ENCODE peak calls at places on chromosome 19, in four cellular contexts. One of them, this sample, is unnamed.

GRCh38 chr19:11420894-11421606 is 1.9 kb upstream of the RGL3 start:
- DNase-seq in nucleus accumbens: no peak
- DNase-seq in GM04504: no peak
- DNase-seq in non-pigmented ciliary epithelial cell: no peak
- DNase-seq in this sample: no peak

GRCh38 chr19:44694184-44694579 is 4.8 kb upstream of the CEACAM16 start:
- DNase-seq in GM04504: no peak
- DNase-seq in non-pigmented ciliary epithelial cell: no peak
- DNase-seq in nucleus accumbens: no peak
- DNase-seq in this sample: no peak

GRCh38 chr19:14398563-14398962 is 17.3 kb downstream of the ADGRE5 start:
- DNase-seq in non-pigmented ciliary epithelial cell: no peak
- DNase-seq in nucleus accumbens: no peak
- DNase-seq in GM04504: no peak
- DNase-seq in this sample: no peak

GRCh38 chr19:51439021-51439465 is 19.2 kb downstream of the SIGLEC8 start:
- DNase-seq in GM04504: no peak
- DNase-seq in nucleus accumbens: no peak
- DNase-seq in non-pigmented ciliary epithelial cell: no peak
- DNase-seq in this sample: no peak

GRCh38 chr19:48757089-48757675 is 1.9 kb downstream of the FGF21 start:
- DNase-seq in GM04504: no peak
- DNase-seq in non-pigmented ciliary epithelial cell: no peak
- DNase-seq in nucleus accumbens: no peak
- DNase-seq in this sample: no peak

GRCh38 chr19:3370214-3370720 is 3.9 kb downstream of the NFIC start:
- DNase-seq in non-pigmented ciliary epithelial cell: no peak
- DNase-seq in GM04504: no peak
- DNase-seq in nucleus accumbens: no peak
- DNase-seq in this sample: no peak

GRCh38 chr19:5048091-5048726 is 79.3 kb downstream of the KDM4B start:
- DNase-seq in nucleus accumbens: peak; percentile 81
- DNase-seq in non-pigmented ciliary epithelial cell: no peak
- DNase-seq in GM04504: peak; percentile 67
- DNase-seq in this sample: peak; percentile 26

GRCh38 chr19:48279747-48280146 is 9.9 kb downstream of the ZNF114 start:
- DNase-seq in GM04504: no peak
- DNase-seq in non-pigmented ciliary epithelial cell: no peak
- DNase-seq in nucleus accumbens: no peak
- DNase-seq in this sample: no peak

GRCh38 chr19:21693399-21693798 is 74.0 kb downstream of the ZNF100 start:
- DNase-seq in nucleus accumbens: no peak
- DNase-seq in GM04504: no peak
- DNase-seq in non-pigmented ciliary epithelial cell: no peak
- DNase-seq in this sample: no peak

GRCh38 chr19:9796113-9796773 is 22.6 kb downstream of the FBXL12 start:
- DNase-seq in non-pigmented ciliary epithelial cell: peak; percentile 76
- DNase-seq in GM04504: peak; percentile 72
- DNase-seq in nucleus accumbens: peak; percentile 75
- DNase-seq in this sample: peak; percentile 74

GRCh38 chr19:45395524-45396388 is 9.1 kb downstream of the PPP1R13L start:
- DNase-seq in nucleus accumbens: no peak
- DNase-seq in non-pigmented ciliary epithelial cell: no peak
- DNase-seq in GM04504: no peak
- DNase-seq in this sample: no peak

GRCh38 chr19:52171321-52172169 is at the start of gene ZNF836:
- DNase-seq in GM04504: no peak
- DNase-seq in non-pigmented ciliary epithelial cell: no peak
- DNase-seq in nucleus accumbens: peak; percentile 83
- DNase-seq in this sample: peak; percentile 84

GRCh38 chr19:51786651-51787494 is 8.1 kb upstream of the FPR3 start:
- DNase-seq in GM04504: no peak
- DNase-seq in nucleus accumbens: no peak
- DNase-seq in non-pigmented ciliary epithelial cell: no peak
- DNase-seq in this sample: no peak

GRCh38 chr19:18612772-18613588 is at the start of gene TMEM59L:
- DNase-seq in GM04504: no peak
- DNase-seq in non-pigmented ciliary epithelial cell: no peak
- DNase-seq in nucleus accumbens: peak; percentile 80
- DNase-seq in this sample: no peak

GRCh38 chr19:11373166-11373884 is 1.1 kb upstream of the SWSAP1 start:
- DNase-seq in nucleus accumbens: peak; percentile 93
- DNase-seq in non-pigmented ciliary epithelial cell: no peak
- DNase-seq in GM04504: no peak
- DNase-seq in this sample: no peak

GRCh38 chr19:28694812-28695211 is 518.1 kb downstream of the UQCRFS1 start:
- DNase-seq in GM04504: no peak
- DNase-seq in non-pigmented ciliary epithelial cell: no peak
- DNase-seq in nucleus accumbens: no peak
- DNase-seq in this sample: no peak

GRCh38 chr19:14619404-14619803 is 36.5 kb downstream of the CLEC17A start:
- DNase-seq in non-pigmented ciliary epithelial cell: no peak
- DNase-seq in GM04504: no peak
- DNase-seq in nucleus accumbens: no peak
- DNase-seq in this sample: no peak

GRCh38 chr19:3075605-3076431 is 13.5 kb upstream of the TLE5 start:
- DNase-seq in non-pigmented ciliary epithelial cell: no peak
- DNase-seq in GM04504: no peak
- DNase-seq in nucleus accumbens: peak; percentile 30
- DNase-seq in this sample: peak; percentile 72

GRCh38 chr19:12668937-12669271 is 2.3 kb downstream of the WDR83 start:
- DNase-seq in non-pigmented ciliary epithelial cell: peak; percentile 24
- DNase-seq in GM04504: peak; percentile 24
- DNase-seq in nucleus accumbens: peak; percentile 64
- DNase-seq in this sample: peak; percentile 39

GRCh38 chr19:35552534-35553384 is 7.3 kb downstream of the TMEM147 start:
- DNase-seq in nucleus accumbens: no peak
- DNase-seq in non-pigmented ciliary epithelial cell: no peak
- DNase-seq in GM04504: no peak
- DNase-seq in this sample: no peak

GRCh38 chr19:1045247-1045603 is 5.3 kb downstream of the ABCA7 start:
- DNase-seq in non-pigmented ciliary epithelial cell: no peak
- DNase-seq in nucleus accumbens: no peak
- DNase-seq in GM04504: no peak
- DNase-seq in this sample: peak; percentile 79

GRCh38 chr19:43700368-43701015 is 15.4 kb upstream of the IRGC start:
- DNase-seq in GM04504: peak; percentile 59
- DNase-seq in non-pigmented ciliary epithelial cell: peak; percentile 45
- DNase-seq in nucleus accumbens: no peak
- DNase-seq in this sample: no peak

GRCh38 chr19:4403005-4403761 is 743 bp downstream of the CHAF1A start:
- DNase-seq in nucleus accumbens: no peak
- DNase-seq in GM04504: no peak
- DNase-seq in non-pigmented ciliary epithelial cell: no peak
- DNase-seq in this sample: no peak

GRCh38 chr19:54391589-54392061 is 23.6 kb upstream of the TTYH1 start:
- DNase-seq in non-pigmented ciliary epithelial cell: no peak
- DNase-seq in GM04504: no peak
- DNase-seq in nucleus accumbens: no peak
- DNase-seq in this sample: no peak

GRCh38 chr19:28956421-28956820 is 256.5 kb downstream of the UQCRFS1 start:
- DNase-seq in non-pigmented ciliary epithelial cell: no peak
- DNase-seq in nucleus accumbens: no peak
- DNase-seq in GM04504: no peak
- DNase-seq in this sample: no peak

GRCh38 chr19:46759817-46760333 is 13.6 kb upstream of the STRN4 start:
- DNase-seq in nucleus accumbens: no peak
- DNase-seq in GM04504: peak; percentile 99
- DNase-seq in non-pigmented ciliary epithelial cell: no peak
- DNase-seq in this sample: no peak

This sample was measured in CD4-positive, alpha-beta T cell.